ENCODE peak calls at places on chromosomes 16 and 17, in five cellular contexts. C is ovary, H is body of pancreas, S is substantia nigra, J is A549. G is an unnamed sample.

GRCh38 chr17:27846042-27846655 is 45.8 kb upstream of the NOS2 start:
- DNase-seq in C (no peak), H (no peak), S (no peak), J (no peak), G (no peak)

GRCh38 chr17:78889525-78889924 is 13.5 kb downstream of the CEP295NL start:
- DNase-seq in C (no peak), H (no peak), S (no peak), J (no peak), G (no peak)

GRCh38 chr17:36921131-36921851 is 16.0 kb upstream of the LHX1 start:
- DNase-seq in C (no peak), H (no peak), S (no peak), J (peak), G (peak)

GRCh38 chr17:21202512-21202911 is 11.4 kb downstream of the TMEM11 start:
- DNase-seq in C (no peak), H (no peak), S (no peak), J (no peak), G (no peak)

GRCh38 chr17:76546556-76547182 is 6.8 kb downstream of the PRCD start:
- DNase-seq in C (peak), H (no peak), S (no peak), J (no peak), G (no peak)

GRCh38 chr16:78791011-78791410 is 691.6 kb downstream of the WWOX start:
- DNase-seq in C (no peak), H (no peak), S (no peak), J (no peak), G (no peak)

GRCh38 chr16:87077750-87078127 is 239.5 kb downstream of the C16orf95 start:
- DNase-seq in C (no peak), H (no peak), S (no peak), J (no peak), G (no peak)

GRCh38 chr17:28973414-28973813 is 22.1 kb upstream of the PHF12 start:
- DNase-seq in C (no peak), H (peak), S (no peak), J (no peak), G (no peak)

GRCh38 chr16:66692341-66692740 is 4.2 kb downstream of the CMTM4 start:
- DNase-seq in C (no peak), H (no peak), S (no peak), J (no peak), G (no peak)

GRCh38 chr16:4780235-4780634 is 7.9 kb downstream of the SEPTIN12 start:
- DNase-seq in C (no peak), H (no peak), S (no peak), J (no peak), G (no peak)

DNA sequence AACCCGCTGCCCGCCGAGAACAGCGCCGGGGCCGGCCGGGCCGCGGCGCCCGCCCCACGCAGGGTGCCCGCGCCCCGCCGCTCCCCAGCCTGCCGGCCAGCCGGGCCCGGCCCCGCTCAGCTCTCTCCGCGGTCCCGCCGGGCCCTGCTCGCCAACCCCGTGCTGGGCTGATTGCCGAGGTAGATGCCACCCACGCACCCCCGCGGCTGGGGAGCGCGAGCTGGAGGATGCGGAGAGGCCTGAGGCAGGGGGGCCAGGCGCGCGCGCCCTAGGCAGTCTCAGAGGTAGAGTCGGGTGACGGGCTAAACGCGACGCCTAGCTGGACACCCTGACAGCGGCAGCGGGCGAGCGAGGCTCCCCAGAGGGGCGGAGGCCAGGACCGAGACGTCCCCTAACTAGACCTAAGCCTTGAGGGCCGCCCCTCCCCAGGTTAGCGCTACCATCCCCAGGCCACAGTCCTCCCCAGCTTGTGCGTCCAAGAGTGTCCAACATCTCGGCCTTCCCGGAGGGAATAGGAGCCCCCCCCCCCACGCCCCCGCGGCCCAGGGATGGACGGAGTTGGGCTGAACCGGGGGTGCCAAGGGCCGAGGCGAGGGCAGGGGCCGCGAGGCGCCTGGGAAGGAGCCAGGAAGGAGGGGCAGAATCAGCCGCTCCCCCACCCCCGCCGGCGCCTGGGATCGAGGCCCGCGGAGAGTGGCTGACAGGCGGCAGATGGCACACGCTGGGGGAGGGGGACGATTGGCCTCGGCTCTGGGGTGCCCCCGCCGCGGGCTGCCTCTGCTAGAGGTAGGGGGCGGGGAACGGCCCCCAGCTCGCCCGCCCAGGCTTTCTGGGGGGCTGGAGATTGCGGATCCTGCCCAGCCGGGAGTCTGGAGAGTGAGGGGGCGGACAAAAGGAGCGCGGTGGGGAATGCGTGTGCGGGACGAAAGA is 2.6 kb upstream of the ZNF423 start:
- DNase-seq in C (peak), H (peak), S (no peak), J (peak), G (no peak)
- H3K27ac ChIP-seq in C (peak), H (peak), S (no peak), J (no peak), G (no peak)

GRCh38 chr16:976389-976931 is 5.1 kb upstream of the SOX8 start:
- DNase-seq in C (no peak), H (no peak), S (no peak), J (no peak), G (no peak)
- H3K27ac ChIP-seq in C (peak), H (peak), S (peak), J (no peak), G (peak)

GRCh38 chr16:84769416-84769815 is 50.4 kb upstream of the CRISPLD2 start:
- DNase-seq in C (no peak), H (no peak), S (no peak), J (no peak), G (no peak)

GRCh38 chr16:84765606-84766580 is 53.9 kb upstream of the CRISPLD2 start:
- DNase-seq in C (no peak), H (no peak), S (no peak), J (no peak), G (no peak)

GRCh38 chr16:84768798-84769177 is 51.0 kb upstream of the CRISPLD2 start:
- DNase-seq in C (no peak), H (no peak), S (no peak), J (no peak), G (no peak)

GRCh38 chr16:84766978-84767773 is 52.6 kb upstream of the CRISPLD2 start:
- DNase-seq in C (no peak), H (no peak), S (no peak), J (no peak), G (no peak)

GRCh38 chr16:84768061-84768797 is 51.6 kb upstream of the CRISPLD2 start:
- DNase-seq in C (no peak), H (no peak), S (no peak), J (no peak), G (no peak)
- H3K27ac ChIP-seq in C (no peak), H (no peak), S (no peak), J (no peak), G (no peak)

DNA sequence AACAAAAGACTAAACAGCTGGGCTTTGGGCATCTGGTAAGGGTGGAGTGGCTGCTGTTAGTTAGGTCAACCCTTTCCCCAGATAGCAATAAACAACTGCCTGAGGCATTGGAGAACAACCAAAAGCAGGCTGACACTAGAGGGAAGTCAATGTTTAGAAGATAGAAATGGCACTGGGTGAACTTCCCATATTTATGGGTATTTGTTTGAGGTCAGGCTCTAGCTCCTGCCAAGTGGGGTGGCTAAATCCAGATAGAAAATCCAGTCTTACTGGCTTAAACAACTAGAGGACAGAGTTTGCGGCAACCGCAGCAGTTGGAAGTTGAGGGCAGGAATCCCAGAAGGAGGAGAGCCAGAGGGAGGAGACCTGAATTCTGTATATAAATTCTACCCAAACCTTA is 79.4 kb downstream of the SDK2 start:
- DNase-seq in C (no peak), H (no peak), S (no peak), J (no peak), G (no peak)
- H3K27ac ChIP-seq in C (no peak), H (no peak), S (no peak), J (no peak), G (no peak)